ENCODE peak calls at places on chromosomes 16 and 17, in four cellular contexts. U is GM12878, D is WTC11, I is K562. X is an unnamed sample.

GRCh38 chr17:29215717-29216116 is 30.9 kb upstream of the CRYBA1 start:
- DNase-seq in D (no peak), I (no peak), U (no peak), X (no peak)

GRCh38 chr17:73289549-73290254 is 22.1 kb downstream of the CDC42EP4 start:
- DNase-seq in I (no peak), U (no peak), D (no peak), X (no peak)

GRCh38 chr17:49260922-49261291 is 30.3 kb upstream of the PHOSPHO1 start:
- DNase-seq in D (no peak), I (no peak), U (no peak), X (no peak)

GRCh38 chr16:12617401-12617819 is 186.3 kb downstream of the CPPED1 start:
- DNase-seq in U (no peak), D (no peak), I (no peak), X (no peak)

GRCh38 chr17:58789831-58790230 is 34.2 kb downstream of the PPM1E start:
- DNase-seq in U (no peak), I (no peak), D (no peak), X (no peak)

GRCh38 chr17:35893751-35894150 is 13.6 kb upstream of the CCL5 start:
- DNase-seq in I (no peak), D (no peak), U (no peak), X (no peak)

GRCh38 chr16:86337138-86337537 is 173.2 kb upstream of the FOXF1 start:
- DNase-seq in U (no peak), I (no peak), D (no peak), X (no peak)

GRCh38 chr17:30199600-30199999 is 35.9 kb downstream of the SLC6A4 start:
- DNase-seq in U (no peak), I (no peak), D (no peak), X (no peak)

GRCh38 chr17:72775914-72776313 is 316.6 kb downstream of the SLC39A11 start:
- DNase-seq in I (no peak), D (no peak), U (no peak), X (peak)

GRCh38 chr16:84699147-84699711 is 571 bp upstream of the USP10 start:
- DNase-seq in U (no peak), I (peak), D (no peak), X (no peak)

GRCh38 chr17:30530346-30531025 is 53.3 kb downstream of the GOSR1 start:
- DNase-seq in D (no peak), I (no peak), U (no peak), X (no peak)

DNA sequence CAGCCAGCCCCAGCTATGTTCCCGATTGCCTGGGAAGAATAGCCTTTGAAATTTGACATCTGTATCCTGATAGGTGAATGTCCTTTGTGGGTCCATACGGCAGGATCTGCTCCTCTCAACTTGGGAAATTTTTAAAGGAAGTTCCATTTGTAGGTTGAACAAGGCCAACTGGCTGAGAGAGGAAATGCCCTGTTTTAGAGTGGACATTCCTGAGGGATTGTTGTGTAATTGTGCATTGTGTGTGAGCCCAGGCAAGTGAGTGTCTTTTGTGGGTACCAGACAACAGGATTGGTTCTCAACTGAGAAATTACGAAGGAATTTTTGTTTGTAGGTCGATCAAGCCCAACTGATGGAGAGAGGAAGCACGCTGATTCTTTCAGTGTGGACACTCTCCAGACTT is 2.6 kb upstream of the CPHXL2 start:
- DNase-seq in D (no peak), I (no peak), U (no peak), X (no peak)
- TF ChIP-seq USF1 in D (no peak), I (no peak), U (no peak), X (no peak)

GRCh38 chr17:21285164-21286065 is 904 bp downstream of the MAP2K3 start:
- DNase-seq in I (peak), D (no peak), U (no peak), X (peak)
- TF ChIP-seq USF1 in I (no peak), D (no peak), U (no peak), X (no peak)

DNA sequence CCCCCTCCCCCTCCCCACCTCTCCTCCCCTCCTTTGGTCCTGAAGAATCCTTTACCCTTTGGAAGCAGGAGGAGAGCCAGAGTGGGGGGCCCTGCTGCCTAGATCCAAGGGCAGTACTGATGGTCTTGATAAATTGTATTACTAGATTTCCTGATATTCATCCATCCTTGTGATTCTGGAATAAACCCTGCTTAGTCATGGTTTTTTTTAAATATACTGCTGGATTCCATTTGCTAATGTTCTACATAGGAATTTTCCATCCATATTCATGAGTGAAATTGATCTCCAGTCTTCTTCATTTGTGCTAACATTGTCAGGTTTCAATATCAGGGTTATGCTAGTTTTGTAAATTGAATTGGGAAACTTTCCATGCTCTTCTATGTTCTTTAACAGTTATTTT is 56.9 kb downstream of the CCDC42 start:
- DNase-seq in D (no peak), U (no peak), I (no peak), X (no peak)
- TF ChIP-seq USF1 in D (no peak), U (no peak), I (no peak), X (no peak)

DNA sequence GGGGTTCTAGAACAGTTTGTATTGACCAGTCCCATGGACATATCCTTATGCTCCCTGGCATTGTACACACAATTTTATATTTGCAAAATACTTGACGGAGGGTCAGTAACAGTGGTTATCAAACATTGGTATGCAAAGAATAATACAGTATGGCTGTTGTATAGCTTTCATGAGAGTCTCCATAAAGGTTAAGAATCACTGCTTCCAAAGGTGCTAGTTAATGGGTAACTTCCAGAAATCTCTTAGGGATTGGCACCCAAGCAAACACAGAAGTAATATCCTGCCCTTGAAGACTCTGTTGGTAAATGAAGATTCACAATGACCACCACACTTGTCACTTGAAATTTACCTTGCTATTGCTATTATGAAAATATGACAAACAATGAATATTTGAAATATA is 239.2 kb downstream of the ZFHX3 start:
- DNase-seq in U (no peak), D (no peak), I (no peak), X (no peak)
- TF ChIP-seq USF1 in U (no peak), D (no peak), I (no peak), X (no peak)

GRCh38 chr17:21017861-21018260 is 24.9 kb downstream of the USP22 start:
- DNase-seq in U (no peak), I (no peak), D (no peak), X (no peak)
- TF ChIP-seq USF1 in U (no peak), I (no peak), D (no peak), X (no peak)

DNA sequence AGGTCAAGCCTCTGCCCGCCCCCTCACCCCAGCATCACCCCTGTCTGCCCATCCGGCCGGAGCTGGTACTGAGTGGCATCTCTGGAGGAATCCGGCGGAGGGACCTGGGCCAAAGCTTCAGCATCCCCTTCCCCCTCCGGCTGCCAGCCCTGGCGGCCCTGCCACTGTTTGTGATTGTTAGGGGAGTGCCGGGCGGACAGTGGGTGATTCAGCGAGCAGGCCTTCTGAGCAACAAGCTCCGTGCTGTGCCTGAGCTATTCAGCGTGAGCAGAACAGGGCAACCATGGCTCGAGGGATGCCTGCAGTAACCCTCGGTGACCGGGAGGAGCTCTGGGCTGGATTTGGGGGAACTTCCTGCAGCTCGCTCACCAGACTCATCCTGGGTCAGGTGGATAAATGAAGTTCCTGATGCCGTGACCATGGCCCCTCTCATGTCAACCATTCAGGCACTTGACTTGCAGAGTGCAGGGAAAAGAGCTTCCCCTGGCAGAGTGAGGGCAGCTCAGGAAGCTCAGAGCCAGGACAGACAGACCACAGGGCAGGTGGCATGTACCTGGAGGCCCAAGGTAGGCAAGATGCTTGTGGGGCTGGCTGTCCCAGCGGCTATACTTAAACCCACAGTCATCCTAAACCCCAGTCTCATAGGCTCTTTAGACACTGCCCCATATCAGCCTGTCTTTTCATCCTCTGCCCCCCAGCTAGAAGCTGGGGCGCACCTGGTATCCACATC is 24.3 kb upstream of the MLKL start:
- DNase-seq in D (no peak), I (no peak), U (no peak), X (no peak)
- TF ChIP-seq USF1 in D (no peak), I (no peak), U (no peak), X (no peak)